ENCODE peak calls at places on chromosomes 12 and 14, in six cellular contexts. T, B, V, Q, H and I are unnamed samples.

GRCh38 chr12:49934505-49934904 is 16.0 kb upstream of the AQP2 start:
- DNase-seq in T (no peak), B (no peak), V (no peak), Q (no peak), H (no peak), I (no peak)

GRCh38 chr12:77031745-77032144 is 33.6 kb downstream of the E2F7 start:
- DNase-seq in T (no peak), B (no peak), V (peak; percentile 12), Q (no peak), H (no peak), I (no peak)

GRCh38 chr12:89525824-89526770 is at the start of gene POC1B:
- DNase-seq in T (peak; percentile 82), B (peak; percentile 74), V (peak; percentile 89), Q (peak; percentile 90), H (peak; percentile 56), I (peak; percentile 90)

GRCh38 chr14:71856199-71856919 is 75.9 kb upstream of the RGS6 start:
- DNase-seq in T (no peak), B (no peak), V (no peak), Q (no peak), H (peak; percentile 64), I (no peak)

GRCh38 chr14:69852897-69853296 is 26.3 kb upstream of the SMOC1 start:
- DNase-seq in T (no peak), B (no peak), V (no peak), Q (peak; percentile 26), H (no peak), I (no peak)

GRCh38 chr14:105180598-105181528 is at the start of gene NUDT14:
- DNase-seq in T (no peak), B (peak; percentile 46), V (peak; percentile 96), Q (peak; percentile 92), H (no peak), I (peak; percentile 99)

GRCh38 chr14:76261371-76261811 is 109.7 kb downstream of the GPATCH2L start:
- DNase-seq in T (no peak), B (no peak), V (no peak), Q (no peak), H (no peak), I (no peak)

GRCh38 chr12:123449103-123449736 is 8.7 kb upstream of the SNRNP35 start:
- DNase-seq in T (peak; percentile 69), B (no peak), V (no peak), Q (no peak), H (no peak), I (no peak)

GRCh38 chr14:28308727-28309126 is 457.9 kb upstream of the FOXG1 start:
- DNase-seq in T (no peak), B (no peak), V (no peak), Q (no peak), H (no peak), I (no peak)

GRCh38 chr12:88310069-88310468 is 168.0 kb downstream of the TMTC3 start:
- DNase-seq in T (no peak), B (no peak), V (no peak), Q (no peak), H (no peak), I (no peak)

GRCh38 chr12:9047105-9047504 is 57.8 kb downstream of the KLRG1 start:
- DNase-seq in T (no peak), B (no peak), V (no peak), Q (no peak), H (no peak), I (no peak)

GRCh38 chr14:101179691-101180211 is 276.2 kb upstream of the RTL1 start:
- DNase-seq in T (no peak), B (no peak), V (no peak), Q (no peak), H (no peak), I (no peak)

GRCh38 chr12:116381744-116382455 is 104.4 kb upstream of the MED13L start:
- DNase-seq in T (no peak), B (no peak), V (no peak), Q (peak; percentile 65), H (no peak), I (no peak)

GRCh38 chr12:122171399-122171798 is 2.6 kb downstream of the IL31 start:
- DNase-seq in T (no peak), B (no peak), V (no peak), Q (no peak), H (no peak), I (no peak)

GRCh38 chr12:122162976-122163375 is 11.0 kb downstream of the IL31 start:
- DNase-seq in T (no peak), B (no peak), V (no peak), Q (no peak), H (no peak), I (no peak)

GRCh38 chr12:122167328-122167925 is 6.6 kb downstream of the IL31 start:
- DNase-seq in T (peak; percentile 22), B (no peak), V (no peak), Q (no peak), H (no peak), I (no peak)

GRCh38 chr12:122168492-122168891 is 5.5 kb downstream of the IL31 start:
- DNase-seq in T (no peak), B (no peak), V (no peak), Q (no peak), H (no peak), I (no peak)

GRCh38 chr12:122166422-122167327 is 7.3 kb downstream of the IL31 start:
- DNase-seq in T (no peak), B (no peak), V (no peak), Q (no peak), H (peak; percentile 9), I (no peak)
- TF ChIP-seq JUND in T (no peak), B (no peak), V (no peak), Q (no peak), H (peak; percentile 74), I (no peak)

GRCh38 chr12:96329018-96329417 is 71.2 kb downstream of the CDK17 start:
- DNase-seq in T (no peak), B (no peak), V (no peak), Q (no peak), H (no peak), I (no peak)

GRCh38 chr12:96327889-96328288 is 72.3 kb downstream of the CDK17 start:
- DNase-seq in T (no peak), B (no peak), V (no peak), Q (no peak), H (no peak), I (no peak)

GRCh38 chr12:96327346-96327745 is 72.9 kb downstream of the CDK17 start:
- DNase-seq in T (no peak), B (no peak), V (no peak), Q (no peak), H (peak; percentile 43), I (no peak)

GRCh38 chr12:96326628-96327227 is 73.5 kb downstream of the CDK17 start:
- DNase-seq in T (no peak), B (no peak), V (no peak), Q (no peak), H (no peak), I (no peak)

DNA sequence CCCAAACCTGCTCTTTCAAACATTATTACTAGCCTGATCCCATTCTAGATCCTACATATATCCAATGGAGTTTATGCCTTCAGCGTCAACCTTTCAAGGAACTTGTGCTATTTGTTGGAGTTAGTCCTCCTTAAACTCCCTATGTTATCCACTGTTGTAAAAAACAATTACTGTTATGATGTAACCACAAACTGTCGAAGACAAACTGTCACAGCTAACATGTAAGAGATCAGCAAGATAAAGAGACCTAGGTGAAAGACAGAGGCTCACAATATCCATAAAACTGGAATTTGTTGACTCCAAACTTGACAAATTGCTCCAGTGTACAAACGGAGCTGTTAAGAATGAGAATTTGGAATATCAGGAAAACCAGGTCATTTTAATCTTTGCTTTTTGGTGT is 70.7 kb downstream of the CDK17 start:
- DNase-seq in T (no peak), B (no peak), V (no peak), Q (no peak), H (no peak), I (no peak)
- TF ChIP-seq JUND in T (no peak), B (no peak), V (no peak), Q (no peak), H (no peak), I (peak; percentile 9)

DNA sequence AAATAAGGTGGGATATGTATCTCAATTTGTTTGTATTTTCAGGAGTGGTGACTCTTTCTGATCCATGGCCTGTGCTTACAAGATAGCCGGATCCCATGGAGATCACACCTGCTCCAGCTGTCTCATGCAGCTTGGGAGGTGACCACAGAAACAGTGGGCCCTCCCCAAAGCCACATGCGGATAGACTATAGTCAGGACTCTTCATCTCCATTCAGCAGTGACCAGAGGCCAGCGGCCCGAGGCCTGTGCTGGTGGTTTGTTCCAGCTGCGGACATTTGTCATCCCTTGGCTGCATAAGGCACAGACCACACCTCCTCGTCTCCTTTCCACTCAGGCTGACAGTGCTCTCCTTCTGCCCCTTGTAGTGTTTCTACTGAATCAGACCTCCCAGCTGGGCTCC is 14.7 kb upstream of the WNT5B start:
- DNase-seq in T (no peak), B (no peak), V (no peak), Q (no peak), H (no peak), I (no peak)
- TF ChIP-seq JUND in T (no peak), B (no peak), V (no peak), Q (no peak), H (no peak), I (no peak)

DNA sequence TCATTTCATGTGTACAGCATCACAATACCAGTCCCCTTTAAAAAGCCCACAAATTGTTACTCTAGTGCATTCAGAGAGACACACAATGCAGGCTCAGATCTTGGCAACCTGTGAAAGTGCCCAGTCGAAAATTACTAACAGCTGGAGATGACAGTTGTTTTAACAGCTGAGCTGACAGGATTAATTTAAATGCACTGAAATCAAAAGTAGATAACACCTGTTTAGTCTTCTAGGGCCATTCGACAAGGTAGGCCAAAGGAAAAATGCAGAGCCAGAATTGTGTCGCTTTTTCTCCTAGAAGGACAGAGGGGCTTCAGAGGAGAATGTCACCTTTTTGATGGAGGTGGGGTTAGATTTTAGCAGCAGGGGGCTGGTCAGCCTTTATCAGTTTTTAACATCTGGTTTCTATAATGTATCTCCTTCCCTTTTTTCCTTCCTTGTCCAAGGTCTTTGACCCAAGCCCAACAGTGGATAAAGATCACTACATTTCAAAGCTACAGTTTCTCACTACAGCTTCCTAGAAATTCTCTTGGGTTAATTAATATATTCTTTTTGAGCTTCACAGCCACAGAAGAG is 139.1 kb downstream of the SOX5 start:
- DNase-seq in T (no peak), B (no peak), V (peak; percentile 9), Q (no peak), H (no peak), I (no peak)
- TF ChIP-seq JUND in T (no peak), B (no peak), V (no peak), Q (no peak), H (no peak), I (no peak)

GRCh38 chr14:73785336-73785833 is 66.2 kb upstream of the PTGR2 start:
- DNase-seq in T (peak; percentile 50), B (no peak), V (peak; percentile 61), Q (no peak), H (no peak), I (peak; percentile 91)
- TF ChIP-seq JUND in T (no peak), B (no peak), V (no peak), Q (no peak), H (no peak), I (no peak)